ENCODE peak calls at places on chromosomes 11 and 22, in six cellular contexts. One of them, this sample, is unnamed.

GRCh38 chr11:10381730-10382129 is 73.3 kb upstream of the AMPD3 start:
- DNase-seq in A549: no peak
- DNase-seq in AG04450: no peak
- DNase-seq in adipocyte: peak
- DNase-seq in Kasumi-1: no peak
- DNase-seq in esophagus squamous epithelium: no peak
- DNase-seq in this sample: no peak

GRCh38 chr11:13486926-13487660 is 8.7 kb downstream of the PTH start:
- DNase-seq in A549: peak
- DNase-seq in AG04450: no peak
- DNase-seq in adipocyte: peak
- DNase-seq in Kasumi-1: no peak
- DNase-seq in esophagus squamous epithelium: no peak
- DNase-seq in this sample: no peak

GRCh38 chr11:11970556-11970955 is 37.9 kb downstream of the DKK3 start:
- DNase-seq in A549: no peak
- DNase-seq in AG04450: no peak
- DNase-seq in adipocyte: no peak
- DNase-seq in Kasumi-1: no peak
- DNase-seq in esophagus squamous epithelium: no peak
- DNase-seq in this sample: no peak

GRCh38 chr11:119491753-119492455 is 68.9 kb upstream of the THY1 start:
- DNase-seq in A549: no peak
- DNase-seq in AG04450: no peak
- DNase-seq in adipocyte: peak
- DNase-seq in Kasumi-1: peak
- DNase-seq in esophagus squamous epithelium: no peak
- DNase-seq in this sample: no peak

GRCh38 chr11:2844116-2844515 is 41.5 kb downstream of the CDKN1C start:
- DNase-seq in A549: no peak
- DNase-seq in AG04450: no peak
- DNase-seq in adipocyte: no peak
- DNase-seq in Kasumi-1: no peak
- DNase-seq in esophagus squamous epithelium: no peak
- DNase-seq in this sample: no peak

GRCh38 chr22:50718352-50718709 is 19.7 kb upstream of the ACR start:
- DNase-seq in A549: no peak
- DNase-seq in AG04450: no peak
- DNase-seq in adipocyte: no peak
- DNase-seq in Kasumi-1: no peak
- DNase-seq in esophagus squamous epithelium: no peak
- DNase-seq in this sample: no peak

GRCh38 chr22:39914584-39914983 is 13.7 kb downstream of the GRAP2 start:
- DNase-seq in A549: no peak
- DNase-seq in AG04450: no peak
- DNase-seq in adipocyte: no peak
- DNase-seq in Kasumi-1: no peak
- DNase-seq in esophagus squamous epithelium: no peak
- DNase-seq in this sample: no peak

GRCh38 chr22:24435323-24435645 is 7.9 kb downstream of the ADORA2A start:
- DNase-seq in A549: no peak
- DNase-seq in AG04450: no peak
- DNase-seq in adipocyte: no peak
- DNase-seq in Kasumi-1: peak
- DNase-seq in esophagus squamous epithelium: no peak
- DNase-seq in this sample: no peak

GRCh38 chr22:50318356-50318697 is 8.5 kb downstream of the DENND6B start:
- DNase-seq in A549: no peak
- DNase-seq in AG04450: no peak
- DNase-seq in adipocyte: no peak
- DNase-seq in Kasumi-1: no peak
- DNase-seq in esophagus squamous epithelium: no peak
- DNase-seq in this sample: no peak

GRCh38 chr11:83736689-83737088 is 450.5 kb upstream of the CCDC90B start:
- DNase-seq in A549: no peak
- DNase-seq in AG04450: no peak
- DNase-seq in adipocyte: no peak
- DNase-seq in Kasumi-1: no peak
- DNase-seq in esophagus squamous epithelium: no peak
- DNase-seq in this sample: no peak

GRCh38 chr22:39994046-39994565 is 648 bp upstream of the FAM83F start:
- DNase-seq in A549: no peak
- DNase-seq in AG04450: no peak
- DNase-seq in adipocyte: no peak
- DNase-seq in Kasumi-1: no peak
- DNase-seq in esophagus squamous epithelium: no peak
- DNase-seq in this sample: no peak